ENCODE peak calls at places on chromosomes 7 and 10, in ten cellular contexts. One of them, this sample, is unnamed.
A peak's percentile ranks its signal among the peaks of the same experiment; 100 is the strongest.

GRCh38 chr7:120797026-120797645 is 60.8 kb downstream of the TSPAN12 start:
- DNase-seq in stimulated activated naive B cell treated with anti-CD40 and anti-IgM and Interleukin-4, amounts not matched to agents 10 μg/mL and 1 μg/mL and 100 μg/mL, for 72 hours: no peak
- DNase-seq in hypothalamus: no peak
- DNase-seq in GM06990: no peak
- DNase-seq in NCI-H1105: no peak
- DNase-seq in kidney tubule cell: no peak
- DNase-seq in pons: no peak
- DNase-seq in OCI-M1: no peak
- DNase-seq in left kidney: no peak
- DNase-seq in AG10803: no peak
- DNase-seq in this sample: no peak

GRCh38 chr10:101840741-101841453 is 2.7 kb downstream of the KCNIP2 start:
- DNase-seq in pons: peak; percentile 85
- DNase-seq in hypothalamus: peak; percentile 66
- DNase-seq in NCI-H1105: peak; percentile 57
- DNase-seq in GM06990: peak; percentile 87
- DNase-seq in stimulated activated naive B cell treated with anti-CD40 and anti-IgM and Interleukin-4, amounts not matched to agents 10 μg/mL and 1 μg/mL and 100 μg/mL, for 72 hours: peak; percentile 82
- DNase-seq in OCI-M1: peak; percentile 95
- DNase-seq in AG10803: peak; percentile 73
- DNase-seq in left kidney: peak; percentile 96
- DNase-seq in kidney tubule cell: peak; percentile 76
- DNase-seq in this sample: peak; percentile 87

GRCh38 chr10:124768791-124769190 is 22.9 kb downstream of the EEF1AKMT2 start:
- DNase-seq in NCI-H1105: no peak
- DNase-seq in pons: no peak
- DNase-seq in hypothalamus: no peak
- DNase-seq in OCI-M1: no peak
- DNase-seq in GM06990: no peak
- DNase-seq in left kidney: no peak
- DNase-seq in stimulated activated naive B cell treated with anti-CD40 and anti-IgM and Interleukin-4, amounts not matched to agents 10 μg/mL and 1 μg/mL and 100 μg/mL, for 72 hours: no peak
- DNase-seq in AG10803: no peak
- DNase-seq in kidney tubule cell: no peak
- DNase-seq in this sample: no peak

GRCh38 chr7:20785211-20786048 is 1.3 kb downstream of the SP8 start:
- DNase-seq in left kidney: peak; percentile 74
- DNase-seq in NCI-H1105: peak; percentile 38
- DNase-seq in kidney tubule cell: peak; percentile 43
- DNase-seq in GM06990: no peak
- DNase-seq in pons: no peak
- DNase-seq in stimulated activated naive B cell treated with anti-CD40 and anti-IgM and Interleukin-4, amounts not matched to agents 10 μg/mL and 1 μg/mL and 100 μg/mL, for 72 hours: no peak
- DNase-seq in AG10803: no peak
- DNase-seq in hypothalamus: no peak
- DNase-seq in OCI-M1: no peak
- DNase-seq in this sample: peak; percentile 87

GRCh38 chr10:32955299-32955772 is 2.7 kb downstream of the ITGB1 start:
- DNase-seq in hypothalamus: no peak
- DNase-seq in AG10803: no peak
- DNase-seq in GM06990: no peak
- DNase-seq in stimulated activated naive B cell treated with anti-CD40 and anti-IgM and Interleukin-4, amounts not matched to agents 10 μg/mL and 1 μg/mL and 100 μg/mL, for 72 hours: no peak
- DNase-seq in kidney tubule cell: peak; percentile 31
- DNase-seq in pons: no peak
- DNase-seq in left kidney: no peak
- DNase-seq in NCI-H1105: no peak
- DNase-seq in OCI-M1: peak; percentile 57
- DNase-seq in this sample: peak; percentile 7

GRCh38 chr10:91907033-91907594 is 2.2 kb downstream of the FGFBP3 start:
- DNase-seq in kidney tubule cell: peak; percentile 22
- DNase-seq in OCI-M1: no peak
- DNase-seq in left kidney: no peak
- DNase-seq in AG10803: peak; percentile 31
- DNase-seq in stimulated activated naive B cell treated with anti-CD40 and anti-IgM and Interleukin-4, amounts not matched to agents 10 μg/mL and 1 μg/mL and 100 μg/mL, for 72 hours: no peak
- DNase-seq in GM06990: no peak
- DNase-seq in pons: no peak
- DNase-seq in hypothalamus: no peak
- DNase-seq in NCI-H1105: no peak
- DNase-seq in this sample: no peak

GRCh38 chr7:137715546-137715945 is 131.2 kb downstream of the DGKI start:
- DNase-seq in NCI-H1105: no peak
- DNase-seq in hypothalamus: no peak
- DNase-seq in AG10803: peak; percentile 45
- DNase-seq in kidney tubule cell: peak; percentile 28
- DNase-seq in pons: no peak
- DNase-seq in left kidney: no peak
- DNase-seq in GM06990: no peak
- DNase-seq in stimulated activated naive B cell treated with anti-CD40 and anti-IgM and Interleukin-4, amounts not matched to agents 10 μg/mL and 1 μg/mL and 100 μg/mL, for 72 hours: no peak
- DNase-seq in OCI-M1: no peak
- DNase-seq in this sample: no peak

GRCh38 chr7:151249034-151249731 is 689 bp upstream of the SMARCD3 start:
- DNase-seq in pons: peak; percentile 72
- DNase-seq in GM06990: no peak
- DNase-seq in NCI-H1105: no peak
- DNase-seq in AG10803: peak; percentile 73
- DNase-seq in stimulated activated naive B cell treated with anti-CD40 and anti-IgM and Interleukin-4, amounts not matched to agents 10 μg/mL and 1 μg/mL and 100 μg/mL, for 72 hours: peak; percentile 46
- DNase-seq in left kidney: peak; percentile 68
- DNase-seq in kidney tubule cell: peak; percentile 52
- DNase-seq in OCI-M1: peak; percentile 65
- DNase-seq in hypothalamus: no peak
- DNase-seq in this sample: peak; percentile 67

GRCh38 chr10:48751730-48752129 is 67.1 kb downstream of the WDFY4 start:
- DNase-seq in AG10803: no peak
- DNase-seq in NCI-H1105: no peak
- DNase-seq in kidney tubule cell: no peak
- DNase-seq in pons: no peak
- DNase-seq in stimulated activated naive B cell treated with anti-CD40 and anti-IgM and Interleukin-4, amounts not matched to agents 10 μg/mL and 1 μg/mL and 100 μg/mL, for 72 hours: no peak
- DNase-seq in OCI-M1: no peak
- DNase-seq in left kidney: no peak
- DNase-seq in hypothalamus: no peak
- DNase-seq in GM06990: no peak
- DNase-seq in this sample: no peak

GRCh38 chr7:98360221-98361124 is 40.4 kb downstream of the BAIAP2L1 start:
- DNase-seq in stimulated activated naive B cell treated with anti-CD40 and anti-IgM and Interleukin-4, amounts not matched to agents 10 μg/mL and 1 μg/mL and 100 μg/mL, for 72 hours: no peak
- DNase-seq in NCI-H1105: no peak
- DNase-seq in hypothalamus: no peak
- DNase-seq in GM06990: no peak
- DNase-seq in pons: peak; percentile 5
- DNase-seq in kidney tubule cell: peak; percentile 64
- DNase-seq in left kidney: peak; percentile 10
- DNase-seq in OCI-M1: peak; percentile 74
- DNase-seq in AG10803: no peak
- DNase-seq in this sample: no peak

GRCh38 chr7:31027161-31027965 is 24.7 kb upstream of the ADCYAP1R1 start:
- DNase-seq in AG10803: peak; percentile 3
- DNase-seq in pons: no peak
- DNase-seq in left kidney: peak; percentile 96
- DNase-seq in kidney tubule cell: peak; percentile 21
- DNase-seq in stimulated activated naive B cell treated with anti-CD40 and anti-IgM and Interleukin-4, amounts not matched to agents 10 μg/mL and 1 μg/mL and 100 μg/mL, for 72 hours: no peak
- DNase-seq in hypothalamus: no peak
- DNase-seq in OCI-M1: no peak
- DNase-seq in NCI-H1105: no peak
- DNase-seq in GM06990: peak; percentile 16
- DNase-seq in this sample: peak; percentile 61

GRCh38 chr7:42763137-42763551 is 148.7 kb downstream of the C7orf25 start:
- DNase-seq in GM06990: no peak
- DNase-seq in hypothalamus: no peak
- DNase-seq in NCI-H1105: no peak
- DNase-seq in OCI-M1: no peak
- DNase-seq in left kidney: no peak
- DNase-seq in AG10803: no peak
- DNase-seq in pons: no peak
- DNase-seq in kidney tubule cell: no peak
- DNase-seq in stimulated activated naive B cell treated with anti-CD40 and anti-IgM and Interleukin-4, amounts not matched to agents 10 μg/mL and 1 μg/mL and 100 μg/mL, for 72 hours: no peak
- DNase-seq in this sample: no peak

GRCh38 chr10:74234569-74234968 is 83.5 kb downstream of the ADK start:
- DNase-seq in pons: no peak
- DNase-seq in left kidney: no peak
- DNase-seq in OCI-M1: peak; percentile 49
- DNase-seq in hypothalamus: no peak
- DNase-seq in stimulated activated naive B cell treated with anti-CD40 and anti-IgM and Interleukin-4, amounts not matched to agents 10 μg/mL and 1 μg/mL and 100 μg/mL, for 72 hours: no peak
- DNase-seq in NCI-H1105: no peak
- DNase-seq in AG10803: peak; percentile 21
- DNase-seq in kidney tubule cell: no peak
- DNase-seq in GM06990: no peak
- DNase-seq in this sample: no peak

GRCh38 chr7:46486264-46487206 is 565.5 kb upstream of the IGFBP3 start:
- DNase-seq in hypothalamus: no peak
- DNase-seq in NCI-H1105: no peak
- DNase-seq in GM06990: no peak
- DNase-seq in kidney tubule cell: peak; percentile 88
- DNase-seq in pons: no peak
- DNase-seq in left kidney: peak; percentile 14
- DNase-seq in stimulated activated naive B cell treated with anti-CD40 and anti-IgM and Interleukin-4, amounts not matched to agents 10 μg/mL and 1 μg/mL and 100 μg/mL, for 72 hours: no peak
- DNase-seq in OCI-M1: no peak
- DNase-seq in AG10803: peak; percentile 81
- DNase-seq in this sample: no peak

GRCh38 chr10:126421745-126422144 is 33.5 kb upstream of the ADAM12 start:
- DNase-seq in hypothalamus: no peak
- DNase-seq in stimulated activated naive B cell treated with anti-CD40 and anti-IgM and Interleukin-4, amounts not matched to agents 10 μg/mL and 1 μg/mL and 100 μg/mL, for 72 hours: no peak
- DNase-seq in NCI-H1105: no peak
- DNase-seq in pons: peak; percentile 14
- DNase-seq in OCI-M1: peak; percentile 10
- DNase-seq in GM06990: no peak
- DNase-seq in left kidney: peak; percentile 9
- DNase-seq in kidney tubule cell: peak; percentile 91
- DNase-seq in AG10803: peak; percentile 99
- DNase-seq in this sample: no peak

GRCh38 chr7:82141427-82141826 is 302.1 kb downstream of the CACNA2D1 start:
- DNase-seq in pons: no peak
- DNase-seq in OCI-M1: no peak
- DNase-seq in stimulated activated naive B cell treated with anti-CD40 and anti-IgM and Interleukin-4, amounts not matched to agents 10 μg/mL and 1 μg/mL and 100 μg/mL, for 72 hours: no peak
- DNase-seq in kidney tubule cell: no peak
- DNase-seq in NCI-H1105: no peak
- DNase-seq in AG10803: no peak
- DNase-seq in left kidney: no peak
- DNase-seq in hypothalamus: no peak
- DNase-seq in GM06990: no peak
- DNase-seq in this sample: no peak

GRCh38 chr7:55254596-55255500 is 110.3 kb upstream of the LANCL2 start:
- DNase-seq in NCI-H1105: peak; percentile 64
- DNase-seq in pons: peak; percentile 55
- DNase-seq in AG10803: peak; percentile 60
- DNase-seq in GM06990: peak; percentile 61
- DNase-seq in hypothalamus: peak; percentile 72
- DNase-seq in left kidney: peak; percentile 94
- DNase-seq in kidney tubule cell: peak; percentile 75
- DNase-seq in stimulated activated naive B cell treated with anti-CD40 and anti-IgM and Interleukin-4, amounts not matched to agents 10 μg/mL and 1 μg/mL and 100 μg/mL, for 72 hours: peak; percentile 29
- DNase-seq in OCI-M1: peak; percentile 2
- DNase-seq in this sample: peak; percentile 77

GRCh38 chr10:127428385-127428980 is 120.6 kb upstream of the NPS start:
- DNase-seq in left kidney: no peak
- DNase-seq in stimulated activated naive B cell treated with anti-CD40 and anti-IgM and Interleukin-4, amounts not matched to agents 10 μg/mL and 1 μg/mL and 100 μg/mL, for 72 hours: no peak
- DNase-seq in hypothalamus: no peak
- DNase-seq in NCI-H1105: no peak
- DNase-seq in GM06990: no peak
- DNase-seq in kidney tubule cell: no peak
- DNase-seq in pons: no peak
- DNase-seq in OCI-M1: no peak
- DNase-seq in AG10803: no peak
- DNase-seq in this sample: no peak

GRCh38 chr7:4803397-4804241 is 28.2 kb downstream of the AP5Z1 start:
- DNase-seq in stimulated activated naive B cell treated with anti-CD40 and anti-IgM and Interleukin-4, amounts not matched to agents 10 μg/mL and 1 μg/mL and 100 μg/mL, for 72 hours: no peak
- DNase-seq in kidney tubule cell: no peak
- DNase-seq in left kidney: peak; percentile 84
- DNase-seq in GM06990: no peak
- DNase-seq in AG10803: no peak
- DNase-seq in NCI-H1105: no peak
- DNase-seq in pons: no peak
- DNase-seq in OCI-M1: no peak
- DNase-seq in hypothalamus: no peak
- DNase-seq in this sample: no peak

GRCh38 chr7:111076205-111076604 is 14.7 kb upstream of the LRRN3 start:
- DNase-seq in stimulated activated naive B cell treated with anti-CD40 and anti-IgM and Interleukin-4, amounts not matched to agents 10 μg/mL and 1 μg/mL and 100 μg/mL, for 72 hours: no peak
- DNase-seq in left kidney: no peak
- DNase-seq in hypothalamus: no peak
- DNase-seq in kidney tubule cell: peak; percentile 87
- DNase-seq in AG10803: peak; percentile 80
- DNase-seq in pons: no peak
- DNase-seq in GM06990: no peak
- DNase-seq in OCI-M1: no peak
- DNase-seq in NCI-H1105: no peak
- DNase-seq in this sample: no peak

GRCh38 chr10:96249264-96249663 is 22.1 kb downstream of the BLNK start:
- DNase-seq in stimulated activated naive B cell treated with anti-CD40 and anti-IgM and Interleukin-4, amounts not matched to agents 10 μg/mL and 1 μg/mL and 100 μg/mL, for 72 hours: no peak
- DNase-seq in pons: no peak
- DNase-seq in GM06990: no peak
- DNase-seq in hypothalamus: no peak
- DNase-seq in left kidney: no peak
- DNase-seq in AG10803: no peak
- DNase-seq in NCI-H1105: no peak
- DNase-seq in kidney tubule cell: no peak
- DNase-seq in OCI-M1: no peak
- DNase-seq in this sample: no peak

GRCh38 chr7:93544686-93545085 is 29.8 kb downstream of the CALCR start:
- DNase-seq in kidney tubule cell: peak; percentile 15
- DNase-seq in left kidney: no peak
- DNase-seq in NCI-H1105: no peak
- DNase-seq in OCI-M1: no peak
- DNase-seq in stimulated activated naive B cell treated with anti-CD40 and anti-IgM and Interleukin-4, amounts not matched to agents 10 μg/mL and 1 μg/mL and 100 μg/mL, for 72 hours: no peak
- DNase-seq in hypothalamus: no peak
- DNase-seq in pons: no peak
- DNase-seq in GM06990: no peak
- DNase-seq in AG10803: no peak
- DNase-seq in this sample: no peak

GRCh38 chr7:27526991-27527722 is 135.5 kb downstream of the HIBADH start:
- DNase-seq in AG10803: peak; percentile 53
- DNase-seq in kidney tubule cell: no peak
- DNase-seq in left kidney: no peak
- DNase-seq in stimulated activated naive B cell treated with anti-CD40 and anti-IgM and Interleukin-4, amounts not matched to agents 10 μg/mL and 1 μg/mL and 100 μg/mL, for 72 hours: no peak
- DNase-seq in pons: no peak
- DNase-seq in GM06990: no peak
- DNase-seq in OCI-M1: no peak
- DNase-seq in hypothalamus: no peak
- DNase-seq in NCI-H1105: no peak
- DNase-seq in this sample: peak; percentile 43

GRCh38 chr7:79454325-79454960 is 976 bp upstream of the MAGI2 start:
- DNase-seq in AG10803: peak; percentile 48
- DNase-seq in kidney tubule cell: peak; percentile 56
- DNase-seq in OCI-M1: no peak
- DNase-seq in stimulated activated naive B cell treated with anti-CD40 and anti-IgM and Interleukin-4, amounts not matched to agents 10 μg/mL and 1 μg/mL and 100 μg/mL, for 72 hours: no peak
- DNase-seq in left kidney: peak; percentile 77
- DNase-seq in NCI-H1105: no peak
- DNase-seq in GM06990: no peak
- DNase-seq in pons: no peak
- DNase-seq in hypothalamus: peak; percentile 65
- DNase-seq in this sample: peak; percentile 47

GRCh38 chr7:30778246-30779025 is 7.2 kb downstream of the MINDY4 start:
- DNase-seq in AG10803: no peak
- DNase-seq in OCI-M1: no peak
- DNase-seq in kidney tubule cell: no peak
- DNase-seq in GM06990: no peak
- DNase-seq in NCI-H1105: no peak
- DNase-seq in stimulated activated naive B cell treated with anti-CD40 and anti-IgM and Interleukin-4, amounts not matched to agents 10 μg/mL and 1 μg/mL and 100 μg/mL, for 72 hours: no peak
- DNase-seq in left kidney: no peak
- DNase-seq in hypothalamus: no peak
- DNase-seq in pons: no peak
- DNase-seq in this sample: no peak

GRCh38 chr7:24831240-24831639 is 74.0 kb upstream of the GSDME start:
- DNase-seq in OCI-M1: peak; percentile 7
- DNase-seq in AG10803: peak; percentile 71
- DNase-seq in pons: peak; percentile 51
- DNase-seq in left kidney: no peak
- DNase-seq in stimulated activated naive B cell treated with anti-CD40 and anti-IgM and Interleukin-4, amounts not matched to agents 10 μg/mL and 1 μg/mL and 100 μg/mL, for 72 hours: no peak
- DNase-seq in hypothalamus: no peak
- DNase-seq in NCI-H1105: no peak
- DNase-seq in GM06990: no peak
- DNase-seq in kidney tubule cell: no peak
- DNase-seq in this sample: no peak

GRCh38 chr7:102149416-102149815 is 137.3 kb upstream of the SH2B2 start:
- DNase-seq in hypothalamus: no peak
- DNase-seq in left kidney: no peak
- DNase-seq in stimulated activated naive B cell treated with anti-CD40 and anti-IgM and Interleukin-4, amounts not matched to agents 10 μg/mL and 1 μg/mL and 100 μg/mL, for 72 hours: no peak
- DNase-seq in NCI-H1105: no peak
- DNase-seq in kidney tubule cell: no peak
- DNase-seq in OCI-M1: no peak
- DNase-seq in pons: no peak
- DNase-seq in GM06990: no peak
- DNase-seq in AG10803: no peak
- DNase-seq in this sample: peak; percentile 15

GRCh38 chr10:95253007-95253406 is 37.8 kb downstream of the PDLIM1 start:
- DNase-seq in OCI-M1: peak; percentile 80
- DNase-seq in hypothalamus: no peak
- DNase-seq in AG10803: no peak
- DNase-seq in NCI-H1105: no peak
- DNase-seq in kidney tubule cell: no peak
- DNase-seq in left kidney: no peak
- DNase-seq in GM06990: no peak
- DNase-seq in stimulated activated naive B cell treated with anti-CD40 and anti-IgM and Interleukin-4, amounts not matched to agents 10 μg/mL and 1 μg/mL and 100 μg/mL, for 72 hours: no peak
- DNase-seq in pons: no peak
- DNase-seq in this sample: no peak